ENCODE peak calls at places on chromosomes 3 and 15, in ten cellular contexts. H is uterus, L is testis, W is astrocyte, E is IMR-90, N is mammary epithelial cell, P is neural progenitor cell, K is heart right ventricle, D is left lung, T is GM12865. B is an unnamed sample.

GRCh38 chr3:12963869-12964712 is 109.1 kb downstream of the IQSEC1 start:
- DNase-seq in L (peak; percentile 21), D (no peak), W (no peak), K (no peak), T (no peak), P (no peak), E (peak; percentile 43), N (no peak), H (no peak), B (no peak)

GRCh38 chr3:66362541-66362941 is 138.3 kb downstream of the LRIG1 start:
- DNase-seq in W (peak; percentile 92), L (no peak), D (no peak), E (peak; percentile 96), K (no peak), T (no peak), H (no peak), N (no peak), P (no peak), B (peak; percentile 60)

GRCh38 chr3:50269977-50270413 is 1.0 kb downstream of the SEMA3B start:
- DNase-seq in E (peak; percentile 63), L (no peak), N (peak; percentile 59), H (no peak), P (no peak), K (no peak), D (no peak), T (no peak), W (no peak), B (no peak)

GRCh38 chr3:48460517-48460902 is 14.0 kb downstream of the ATRIP start:
- DNase-seq in K (no peak), L (no peak), W (no peak), N (no peak), E (no peak), H (no peak), D (no peak), T (no peak), P (no peak), B (no peak)

GRCh38 chr3:134753999-134754742 is 40.9 kb upstream of the EPHB1 start:
- DNase-seq in T (no peak), D (no peak), E (no peak), H (no peak), L (no peak), W (no peak), N (no peak), K (no peak), P (no peak), B (no peak)

GRCh38 chr3:129441215-129441614 is 1.2 kb downstream of the IFT122 start:
- DNase-seq in P (no peak), N (peak; percentile 14), K (no peak), D (no peak), H (no peak), L (no peak), E (no peak), W (no peak), T (no peak), B (no peak)

GRCh38 chr15:49832421-49832980 is 211.7 kb downstream of the DTWD1 start:
- DNase-seq in D (no peak), P (peak; percentile 58), H (no peak), T (peak; percentile 5), K (no peak), L (peak; percentile 18), E (no peak), W (no peak), N (no peak), B (no peak)

GRCh38 chr3:30292192-30292893 is 314.1 kb upstream of the TGFBR2 start:
- DNase-seq in N (peak; percentile 68), T (no peak), K (no peak), D (no peak), W (peak; percentile 78), P (no peak), H (no peak), E (peak; percentile 51), L (no peak), B (no peak)

GRCh38 chr3:2061360-2061759 is 37.3 kb upstream of the CNTN4 start:
- DNase-seq in E (no peak), P (peak; percentile 49), W (no peak), N (no peak), H (no peak), D (no peak), L (no peak), T (no peak), K (no peak), B (no peak)

GRCh38 chr15:31977812-31978662 is 52.3 kb upstream of the CHRNA7 start:
- DNase-seq in T (peak; percentile 57), K (peak; percentile 62), P (peak; percentile 88), N (no peak), E (peak; percentile 14), L (peak; percentile 70), D (no peak), W (no peak), H (peak; percentile 20), B (no peak)

GRCh38 chr3:61080737-61081445 is 170.4 kb downstream of the FHIT start:
- DNase-seq in T (no peak), D (no peak), K (no peak), N (no peak), P (peak; percentile 48), W (no peak), E (no peak), H (no peak), L (no peak), B (no peak)

GRCh38 chr3:122857019-122857418 is 62.1 kb downstream of the SLC49A4 start:
- DNase-seq in W (peak; percentile 7), P (no peak), K (no peak), L (no peak), E (peak; percentile 62), N (peak; percentile 48), T (no peak), D (no peak), H (no peak), B (no peak)

GRCh38 chr3:122859021-122859805 is 64.3 kb downstream of the SLC49A4 start:
- DNase-seq in D (no peak), E (no peak), N (no peak), W (no peak), K (no peak), P (no peak), L (no peak), H (no peak), T (no peak), B (no peak)

GRCh38 chr3:122858373-122858772 is 63.5 kb downstream of the SLC49A4 start:
- DNase-seq in L (no peak), H (no peak), T (peak; percentile 15), N (peak; percentile 32), K (no peak), E (peak; percentile 25), D (no peak), W (no peak), P (no peak), B (no peak)
- TF ChIP-seq CTCF in L (no peak), H (no peak), T (peak; percentile 29), N (peak; percentile 52), K (peak; percentile 37), E (peak; percentile 31), D (no peak), W (peak; percentile 17), P (peak; percentile 48), B (no peak)

DNA sequence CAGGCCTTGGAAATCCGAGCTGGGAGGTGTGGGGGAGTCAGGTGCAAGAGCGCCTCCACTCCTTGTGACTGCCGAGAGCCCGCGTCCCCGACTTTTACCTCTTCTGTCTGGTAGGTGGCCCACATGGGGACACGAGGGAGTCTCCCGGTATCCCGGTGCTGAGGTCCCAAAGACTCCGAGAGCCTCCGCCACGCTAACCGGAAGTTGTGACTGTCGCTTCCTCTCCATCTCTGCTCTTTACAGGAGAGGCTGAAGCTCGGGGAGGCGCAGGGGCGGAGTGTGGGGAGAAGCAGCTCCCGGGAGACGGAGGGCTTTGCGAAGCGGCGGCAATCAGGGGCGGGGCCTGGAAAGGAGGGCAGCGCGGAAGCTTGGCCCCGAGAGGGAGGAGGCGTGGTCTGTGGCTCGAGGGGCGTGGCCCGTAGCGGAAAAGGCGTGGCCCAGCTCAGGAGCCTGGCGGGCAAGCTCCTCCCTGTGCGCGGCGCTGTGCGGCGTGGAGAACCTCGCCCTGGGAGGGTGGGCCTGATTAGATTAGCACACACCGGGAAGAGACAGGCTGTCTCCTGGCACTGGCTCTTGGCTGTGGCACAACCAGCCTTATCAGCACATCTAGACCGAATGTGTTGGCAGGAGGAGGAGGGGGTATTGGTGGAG is 143.9 kb downstream of the GABRB3 start:
- DNase-seq in T (no peak), W (peak; percentile 34), P (peak; percentile 50), E (peak; percentile 2), N (no peak), K (peak; percentile 64), L (peak; percentile 85), H (peak; percentile 22), D (peak; percentile 36), B (no peak)
- H3K4me3 ChIP-seq in T (no peak overlapping the region), W (peak overlapping the region; percentile 10), P (no peak overlapping the region), E (peak overlapping the region; percentile 26), N (no peak overlapping the region), K (peak overlapping the region; percentile 44), L (peak overlapping the region; percentile 50), H (no peak overlapping the region), D (no peak overlapping the region), B (peak overlapping the region; percentile 15)

GRCh38 chr3:170714151-170714550 is 128.3 kb upstream of the SLC7A14 start:
- DNase-seq in T (no peak), K (no peak), W (peak; percentile 85), H (no peak), P (no peak), L (no peak), E (peak; percentile 82), N (peak; percentile 76), D (no peak), B (peak; percentile 57)

GRCh38 chr3:170712798-170713197 is 126.9 kb upstream of the SLC7A14 start:
- DNase-seq in D (no peak), L (no peak), H (no peak), W (no peak), N (no peak), K (no peak), E (no peak), T (no peak), P (no peak), B (no peak)

GRCh38 chr3:170713648-170714047 is 127.8 kb upstream of the SLC7A14 start:
- DNase-seq in T (no peak), L (no peak), W (no peak), E (no peak), K (no peak), N (no peak), D (no peak), P (no peak), H (no peak), B (no peak)

GRCh38 chr3:170712336-170712735 is 126.5 kb upstream of the SLC7A14 start:
- DNase-seq in P (no peak), W (no peak), K (no peak), L (no peak), D (no peak), E (peak; percentile 41), N (no peak), H (no peak), T (no peak), B (no peak)

DNA sequence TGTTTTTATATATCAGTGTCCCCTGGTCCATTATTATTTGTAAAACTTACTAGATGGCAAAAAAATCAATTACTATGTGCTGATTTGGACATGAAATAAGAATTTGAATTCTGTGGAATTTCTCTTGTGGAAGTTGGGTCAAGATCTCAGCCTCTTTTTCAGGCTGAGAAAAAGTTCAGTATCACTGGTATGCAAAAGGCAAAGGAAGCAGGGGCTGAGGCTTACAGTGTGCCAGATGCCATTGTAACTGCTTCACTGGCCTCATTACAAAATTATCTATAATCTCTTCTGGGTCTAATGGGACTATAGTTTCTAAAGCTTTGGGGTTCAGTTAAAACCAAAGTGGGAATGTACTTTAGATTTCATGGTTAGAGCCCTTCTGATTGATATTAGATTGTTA is 125.9 kb upstream of the SLC7A14 start:
- DNase-seq in T (no peak), E (no peak), P (no peak), L (no peak), K (no peak), H (no peak), N (no peak), W (no peak), D (no peak), B (no peak)
- TF ChIP-seq CTCF in T (no peak), E (no peak), P (no peak), L (no peak), K (no peak), H (no peak), N (no peak), W (no peak), D (no peak), B (no peak)

GRCh38 chr3:181839915-181840295 is 128.2 kb downstream of the SOX2 start:
- DNase-seq in L (no peak), D (no peak), T (no peak), H (no peak), K (no peak), N (no peak), W (peak; percentile 16), P (no peak), E (no peak), B (no peak)
- H3K4me3 ChIP-seq in L (no peak overlapping the region), D (no peak overlapping the region), T (no peak overlapping the region), H (no peak overlapping the region), K (no peak overlapping the region), N (no peak overlapping the region), W (no peak overlapping the region), P (no peak overlapping the region), E (no peak overlapping the region), B (no peak overlapping the region)